ENCODE peak calls at places on chromosome 10, in seven cellular contexts. L is GM12878, V is HCT116, K is H1, J is HepG2, E is SK-N-SH, M is K562. P is an unnamed sample.

GRCh38 chr10:7230956-7231355 is 179.9 kb downstream of the SFMBT2 start:
- DNase-seq in L (no peak), V (no peak), K (no peak), J (no peak), E (no peak), M (no peak), P (no peak)

GRCh38 chr10:22816298-22816653 is 101.9 kb upstream of the PIP4K2A start:
- DNase-seq in L (no peak), V (peak; percentile 89), K (no peak), J (no peak), E (no peak), M (peak; percentile 31), P (no peak)

GRCh38 chr10:90674927-90675326 is 182.9 kb downstream of the HTR7 start:
- DNase-seq in L (no peak), V (no peak), K (no peak), J (no peak), E (no peak), M (no peak), P (no peak)

GRCh38 chr10:133141144-133141962 is 18.7 kb upstream of the KNDC1 start:
- DNase-seq in L (no peak), V (no peak), K (no peak), J (no peak), E (no peak), M (no peak), P (no peak)

GRCh38 chr10:71725998-71726672 is 6.6 kb upstream of the C10orf105 start:
- DNase-seq in L (no peak), V (no peak), K (no peak), J (peak; percentile 46), E (peak; percentile 86), M (peak; percentile 59), P (no peak)

GRCh38 chr10:133453516-133454203 is at the start of gene SCART1:
- DNase-seq in L (no peak), V (no peak), K (no peak), J (no peak), E (no peak), M (peak; percentile 40), P (no peak)

GRCh38 chr10:22849077-22849810 is 78.6 kb upstream of the ARMC3 start:
- DNase-seq in L (no peak), V (no peak), K (no peak), J (peak; percentile 66), E (no peak), M (no peak), P (no peak)

GRCh38 chr10:99435986-99436633 is 5.7 kb upstream of the GOT1 start:
- DNase-seq in L (no peak), V (peak; percentile 44), K (no peak), J (peak; percentile 48), E (peak; percentile 36), M (peak; percentile 12), P (peak; percentile 78)

GRCh38 chr10:55137063-55137462 is 336.0 kb upstream of the PCDH15 start:
- DNase-seq in L (no peak), V (no peak), K (no peak), J (no peak), E (no peak), M (no peak), P (no peak)

GRCh38 chr10:113965683-113966082 is 78.0 kb upstream of the ADRB1 start:
- DNase-seq in L (no peak), V (no peak), K (no peak), J (no peak), E (no peak), M (no peak), P (no peak)

GRCh38 chr10:27285093-27285492 is 44.5 kb upstream of the ACBD5 start:
- DNase-seq in L (no peak), V (peak; percentile 8), K (no peak), J (peak; percentile 6), E (no peak), M (peak; percentile 19), P (peak; percentile 5)

GRCh38 chr10:69018613-69019012 is 30.0 kb downstream of the KIFBP start:
- DNase-seq in L (no peak), V (no peak), K (no peak), J (no peak), E (no peak), M (peak; percentile 65), P (no peak)

GRCh38 chr10:99520040-99520803 is 12.5 kb upstream of the NKX2-3 start:
- DNase-seq in L (no peak), V (no peak), K (no peak), J (no peak), E (peak; percentile 15), M (no peak), P (no peak)

GRCh38 chr10:127279334-127279774 is 83.0 kb upstream of the INSYN2A start:
- DNase-seq in L (no peak), V (no peak), K (no peak), J (peak; percentile 98), E (no peak), M (no peak), P (no peak)

GRCh38 chr10:97882142-97883091 is 32.8 kb downstream of the GOLGA7B start:
- DNase-seq in L (no peak), V (peak; percentile 90), K (no peak), J (no peak), E (no peak), M (no peak), P (no peak)

GRCh38 chr10:83179371-83179770 is 959.9 kb upstream of the GHITM start:
- DNase-seq in L (no peak), V (no peak), K (no peak), J (no peak), E (no peak), M (no peak), P (no peak)

GRCh38 chr10:108970016-108970415 is 953.3 kb downstream of the XPNPEP1 start:
- DNase-seq in L (no peak), V (no peak), K (peak; percentile 1), J (no peak), E (no peak), M (no peak), P (no peak)

GRCh38 chr10:21184984-21185383 is 287.9 kb upstream of the NEBL start:
- DNase-seq in L (no peak), V (no peak), K (no peak), J (no peak), E (no peak), M (no peak), P (no peak)

GRCh38 chr10:62498271-62498670 is 124.1 kb downstream of the ZNF365 start:
- DNase-seq in L (no peak), V (no peak), K (no peak), J (no peak), E (no peak), M (no peak), P (no peak)
- TF ChIP-seq JUND in L (no peak), V (no peak), K (no peak), J (no peak), E (no peak), M (no peak), P (no peak)

DNA sequence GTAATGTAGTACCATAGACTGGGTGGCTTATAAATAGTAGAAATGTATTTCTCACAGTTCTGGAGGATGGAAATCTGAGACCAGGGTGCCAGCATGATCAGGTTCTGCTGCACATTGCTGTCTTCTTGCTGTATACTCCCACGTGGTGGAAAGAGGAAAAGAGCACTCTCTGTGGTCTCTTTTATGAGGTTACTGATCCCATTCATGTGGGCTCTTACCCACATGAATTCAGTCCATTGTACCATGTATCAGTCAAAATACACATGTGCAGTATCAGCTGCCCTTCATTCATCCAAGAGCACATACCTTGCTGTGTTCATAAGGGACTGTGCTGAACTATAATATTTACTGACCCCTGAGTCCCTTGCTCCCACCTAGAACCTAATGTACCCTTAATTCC is 17.1 kb downstream of the PNLIPRP2 start:
- DNase-seq in L (no peak), V (no peak), K (no peak), J (no peak), E (no peak), M (no peak), P (no peak)
- TF ChIP-seq JUND in L (no peak), V (no peak), K (no peak), J (no peak), E (no peak), M (no peak), P (no peak)

GRCh38 chr10:5446390-5446926 is 34.1 kb downstream of the NET1 start:
- DNase-seq in L (no peak), V (peak; percentile 52), K (peak; percentile 87), J (peak; percentile 89), E (no peak), M (peak; percentile 97), P (peak; percentile 93)
- TF ChIP-seq JUND in L (no peak), V (no peak), K (no peak), J (no peak), E (no peak), M (peak; percentile 51), P (no peak)

GRCh38 chr10:9140373-9140772 is 1085.9 kb downstream of the GATA3 start:
- DNase-seq in L (no peak), V (no peak), K (no peak), J (no peak), E (no peak), M (no peak), P (no peak)
- TF ChIP-seq JUND in L (no peak), V (no peak), K (no peak), J (no peak), E (no peak), M (no peak), P (no peak)

GRCh38 chr10:59007307-59008025 is 169.0 kb upstream of the PHYHIPL start:
- DNase-seq in L (no peak), V (no peak), K (no peak), J (peak; percentile 95), E (no peak), M (no peak), P (no peak)
- TF ChIP-seq JUND in L (no peak), V (no peak), K (no peak), J (peak; percentile 66), E (no peak), M (no peak), P (no peak)

DNA sequence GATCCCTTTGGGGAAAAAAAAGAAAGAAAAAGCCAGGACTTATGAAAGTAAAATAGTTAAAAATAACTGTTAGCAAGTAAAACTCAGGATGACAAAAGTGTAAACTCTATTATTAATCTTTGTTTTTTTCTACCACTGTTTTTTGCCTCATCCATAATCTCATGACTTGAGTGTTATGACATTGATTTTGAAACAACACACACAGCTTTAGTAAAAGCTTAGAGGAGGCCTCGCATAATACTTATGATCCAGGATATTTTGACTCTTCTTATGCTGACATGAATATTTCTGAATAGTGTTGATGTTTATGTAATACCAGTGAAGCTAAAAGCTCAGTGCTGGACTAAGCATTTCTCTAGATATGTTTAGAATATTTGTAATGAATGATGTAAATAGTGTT is 10.5 kb downstream of the KAT6B start:
- DNase-seq in L (no peak), V (no peak), K (no peak), J (no peak), E (no peak), M (no peak), P (no peak)
- TF ChIP-seq JUND in L (no peak), V (no peak), K (no peak), J (no peak), E (no peak), M (no peak), P (no peak)

DNA sequence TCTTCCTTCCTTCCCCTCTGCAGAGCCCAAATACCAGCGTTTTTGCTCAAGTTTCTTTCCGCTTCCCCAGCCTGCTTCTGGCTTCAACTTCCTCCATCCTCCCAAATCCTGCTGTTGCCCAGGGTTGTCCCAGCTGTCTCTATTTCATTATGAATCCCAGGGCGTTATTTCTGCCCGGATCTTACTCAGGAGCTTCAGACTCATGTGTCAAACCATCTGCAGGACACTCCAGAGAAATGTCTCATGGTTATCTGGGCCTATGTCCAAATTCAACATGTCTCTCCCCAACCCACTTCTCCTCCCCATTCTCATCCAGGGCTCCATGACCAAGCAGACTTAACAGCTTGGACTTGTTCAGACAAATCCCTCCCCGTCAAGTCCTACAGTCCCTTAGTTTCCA is 15.6 kb downstream of the ARHGAP22 start:
- DNase-seq in L (no peak), V (no peak), K (no peak), J (no peak), E (no peak), M (no peak), P (no peak)
- TF ChIP-seq JUND in L (no peak), V (no peak), K (no peak), J (no peak), E (no peak), M (no peak), P (no peak)